ENCODE peak calls at places on chromosome 22, in five cellular contexts. One of them, this sample, is unnamed.

GRCh38 chr22:44624689-44625420 is 77.1 kb upstream of the PRR5 start:
- DNase-seq in ELR: no peak
- DNase-seq in NCI-H748 treated with DMSO at 0.1 percent for 48 hours: no peak
- DNase-seq in GM12891: no peak
- DNase-seq in RPMI7951: no peak
- DNase-seq in this sample: no peak

GRCh38 chr22:22694106-22694505 is 49.7 kb downstream of the GGTLC2 start:
- DNase-seq in ELR: no peak
- DNase-seq in NCI-H748 treated with DMSO at 0.1 percent for 48 hours: no peak
- DNase-seq in GM12891: no peak
- DNase-seq in RPMI7951: no peak
- DNase-seq in this sample: no peak

GRCh38 chr22:31289335-31289734 is 3.0 kb downstream of the PIK3IP1 start:
- DNase-seq in GM12891: no peak
- DNase-seq in RPMI7951: no peak
- DNase-seq in ELR: no peak
- DNase-seq in NCI-H748 treated with DMSO at 0.1 percent for 48 hours: peak
- DNase-seq in this sample: no peak

GRCh38 chr22:48944756-48945620 is 882.7 kb downstream of the BRD1 start:
- DNase-seq in GM12891: no peak
- DNase-seq in ELR: no peak
- DNase-seq in RPMI7951: no peak
- DNase-seq in NCI-H748 treated with DMSO at 0.1 percent for 48 hours: no peak
- DNase-seq in this sample: no peak

GRCh38 chr22:40178417-40179409 is 988 bp downstream of the TNRC6B start:
- DNase-seq in RPMI7951: peak
- DNase-seq in ELR: peak
- DNase-seq in GM12891: no peak
- DNase-seq in NCI-H748 treated with DMSO at 0.1 percent for 48 hours: peak
- DNase-seq in this sample: no peak

GRCh38 chr22:41447435-41448188 is 1.0 kb upstream of the TOB2 start:
- DNase-seq in ELR: peak
- DNase-seq in NCI-H748 treated with DMSO at 0.1 percent for 48 hours: peak
- DNase-seq in GM12891: no peak
- DNase-seq in RPMI7951: peak
- DNase-seq in this sample: peak

GRCh38 chr22:35883028-35883620 is 145.5 kb downstream of the RBFOX2 start:
- DNase-seq in RPMI7951: peak
- DNase-seq in NCI-H748 treated with DMSO at 0.1 percent for 48 hours: no peak
- DNase-seq in GM12891: no peak
- DNase-seq in ELR: peak
- DNase-seq in this sample: no peak

GRCh38 chr22:28017558-28017820 is 98.4 kb upstream of the PITPNB start:
- DNase-seq in ELR: no peak
- DNase-seq in RPMI7951: no peak
- DNase-seq in NCI-H748 treated with DMSO at 0.1 percent for 48 hours: no peak
- DNase-seq in GM12891: no peak
- DNase-seq in this sample: no peak

GRCh38 chr22:21889251-21889990 is 22.0 kb upstream of the MAPK1 start:
- DNase-seq in RPMI7951: no peak
- DNase-seq in GM12891: no peak
- DNase-seq in NCI-H748 treated with DMSO at 0.1 percent for 48 hours: no peak
- DNase-seq in ELR: no peak
- DNase-seq in this sample: no peak

GRCh38 chr22:36324414-36324813 is 63.4 kb downstream of the MYH9 start:
- DNase-seq in GM12891: no peak
- DNase-seq in NCI-H748 treated with DMSO at 0.1 percent for 48 hours: no peak
- DNase-seq in RPMI7951: peak
- DNase-seq in ELR: no peak
- DNase-seq in this sample: no peak

GRCh38 chr22:46674367-46674781 is 54.2 kb downstream of the GRAMD4 start:
- DNase-seq in GM12891: peak
- DNase-seq in NCI-H748 treated with DMSO at 0.1 percent for 48 hours: no peak
- DNase-seq in RPMI7951: no peak
- DNase-seq in ELR: no peak
- DNase-seq in this sample: peak

GRCh38 chr22:40635940-40636379 is 559 bp downstream of the MRTFA start:
- DNase-seq in ELR: no peak
- DNase-seq in GM12891: no peak
- DNase-seq in RPMI7951: no peak
- DNase-seq in NCI-H748 treated with DMSO at 0.1 percent for 48 hours: no peak
- DNase-seq in this sample: no peak

GRCh38 chr22:47307326-47307725 is 544.9 kb downstream of the TBC1D22A start:
- DNase-seq in GM12891: no peak
- DNase-seq in NCI-H748 treated with DMSO at 0.1 percent for 48 hours: no peak
- DNase-seq in RPMI7951: peak
- DNase-seq in ELR: peak
- DNase-seq in this sample: no peak

GRCh38 chr22:39144101-39144815 is 8.2 kb downstream of the CBX7 start:
- DNase-seq in GM12891: peak
- DNase-seq in NCI-H748 treated with DMSO at 0.1 percent for 48 hours: no peak
- DNase-seq in RPMI7951: peak
- DNase-seq in ELR: peak
- DNase-seq in this sample: peak

GRCh38 chr22:27808730-27809129 is 7.2 kb upstream of the MN1 start:
- DNase-seq in GM12891: no peak
- DNase-seq in NCI-H748 treated with DMSO at 0.1 percent for 48 hours: no peak
- DNase-seq in RPMI7951: no peak
- DNase-seq in ELR: no peak
- DNase-seq in this sample: no peak

GRCh38 chr22:25153961-25154685 is 45.5 kb upstream of the CRYBB3 start:
- DNase-seq in RPMI7951: peak
- DNase-seq in NCI-H748 treated with DMSO at 0.1 percent for 48 hours: no peak
- DNase-seq in ELR: no peak
- DNase-seq in GM12891: no peak
- DNase-seq in this sample: no peak

GRCh38 chr22:44091021-44091721 is 67.1 kb downstream of the PARVB start:
- DNase-seq in ELR: peak
- DNase-seq in GM12891: no peak
- DNase-seq in NCI-H748 treated with DMSO at 0.1 percent for 48 hours: no peak
- DNase-seq in RPMI7951: peak
- DNase-seq in this sample: no peak

GRCh38 chr22:19842386-19843106 is 12.1 kb downstream of the GNB1L start:
- DNase-seq in RPMI7951: no peak
- DNase-seq in ELR: no peak
- DNase-seq in NCI-H748 treated with DMSO at 0.1 percent for 48 hours: no peak
- DNase-seq in GM12891: no peak
- DNase-seq in this sample: no peak

GRCh38 chr22:36734171-36735058 is 30.9 kb upstream of the CACNG2 start:
- DNase-seq in GM12891: no peak
- DNase-seq in ELR: peak
- DNase-seq in NCI-H748 treated with DMSO at 0.1 percent for 48 hours: no peak
- DNase-seq in RPMI7951: peak
- DNase-seq in this sample: peak

GRCh38 chr22:50192056-50192824 is 6.5 kb downstream of the TRABD start:
- DNase-seq in RPMI7951: no peak
- DNase-seq in GM12891: no peak
- DNase-seq in ELR: peak
- DNase-seq in NCI-H748 treated with DMSO at 0.1 percent for 48 hours: no peak
- DNase-seq in this sample: no peak

GRCh38 chr22:26852176-26852575 is 194.8 kb downstream of the MIAT start:
- DNase-seq in GM12891: no peak
- DNase-seq in RPMI7951: no peak
- DNase-seq in ELR: no peak
- DNase-seq in NCI-H748 treated with DMSO at 0.1 percent for 48 hours: no peak
- DNase-seq in this sample: no peak

GRCh38 chr22:49996192-49996531 is 16.4 kb downstream of the IL17REL start:
- DNase-seq in GM12891: no peak
- DNase-seq in RPMI7951: no peak
- DNase-seq in ELR: no peak
- DNase-seq in NCI-H748 treated with DMSO at 0.1 percent for 48 hours: no peak
- DNase-seq in this sample: no peak

GRCh38 chr22:38035530-38035885 is 21.7 kb upstream of the PICK1 start:
- DNase-seq in GM12891: no peak
- DNase-seq in NCI-H748 treated with DMSO at 0.1 percent for 48 hours: no peak
- DNase-seq in RPMI7951: no peak
- DNase-seq in ELR: no peak
- DNase-seq in this sample: no peak

GRCh38 chr22:41893591-41894375 is 21.1 kb downstream of the SHISA8 start:
- DNase-seq in ELR: no peak
- DNase-seq in NCI-H748 treated with DMSO at 0.1 percent for 48 hours: no peak
- DNase-seq in RPMI7951: no peak
- DNase-seq in GM12891: no peak
- DNase-seq in this sample: no peak

This sample was measured in GM20000.